ENCODE peak calls at places on chromosome 14, in four cellular contexts. T is lower lobe of right lung, H is pancreas, O is lung. A is an unnamed sample.

GRCh38 chr14:74619672-74620131 is 7.7 kb upstream of the LTBP2 start:
- DNase-seq in H (peak; percentile 28), O (peak; percentile 46), T (peak; percentile 58), A (peak; percentile 83)

GRCh38 chr14:24339284-24340151 is at the start of gene RIPK3:
- DNase-seq in T (peak; percentile 87), H (peak; percentile 64), O (peak; percentile 78), A (peak; percentile 47)

GRCh38 chr14:91325211-91325610 is 80.7 kb upstream of the GPR68 start:
- DNase-seq in O (no peak), T (no peak), H (no peak), A (no peak)

GRCh38 chr14:23307687-23308644 is 1.3 kb downstream of the BCL2L2 start:
- DNase-seq in T (no peak), O (no peak), H (no peak), A (no peak)

GRCh38 chr14:104450811-104451401 is 128.7 kb upstream of the C14orf180 start:
- DNase-seq in O (peak; percentile 15), H (no peak), T (no peak), A (no peak)

GRCh38 chr14:77120771-77121743 is 20.5 kb downstream of the ZDHHC22 start:
- DNase-seq in H (no peak), T (no peak), O (no peak), A (no peak)

GRCh38 chr14:81436296-81437138 is 36.4 kb upstream of the STON2 start:
- DNase-seq in T (peak; percentile 80), H (peak; percentile 77), O (peak; percentile 64), A (peak; percentile 79)

GRCh38 chr14:73452341-73453191 is 5.8 kb downstream of the NUMB start:
- DNase-seq in H (no peak), T (no peak), O (no peak), A (no peak)

GRCh38 chr14:44404599-44405349 is 102.3 kb downstream of the FSCB start:
- DNase-seq in T (no peak), H (no peak), O (no peak), A (no peak)

GRCh38 chr14:89041245-89041585 is 216.8 kb downstream of the TTC8 start:
- DNase-seq in O (peak; percentile 50), H (peak; percentile 43), T (no peak), A (no peak)

GRCh38 chr14:54554401-54554800 is 12.5 kb upstream of the SAMD4A start:
- DNase-seq in T (no peak), H (no peak), O (no peak), A (no peak)

GRCh38 chr14:75522224-75522764 is at the start of gene BATF:
- DNase-seq in T (peak; percentile 60), H (no peak), O (peak; percentile 52), A (no peak)

GRCh38 chr14:21317433-21317832 is 37.5 kb downstream of the RPGRIP1 start:
- DNase-seq in O (no peak), H (no peak), T (no peak), A (no peak)

GRCh38 chr14:95313707-95314106 is 6.0 kb downstream of the CLMN start:
- DNase-seq in O (peak; percentile 73), H (peak; percentile 69), T (peak; percentile 84), A (peak; percentile 60)

GRCh38 chr14:95313246-95313645 is 6.5 kb downstream of the CLMN start:
- DNase-seq in T (no peak), H (no peak), O (no peak), A (no peak)

GRCh38 chr14:95315579-95315978 is 4.1 kb downstream of the CLMN start:
- DNase-seq in H (no peak), O (no peak), T (no peak), A (no peak)

GRCh38 chr14:95315156-95315555 is 4.6 kb downstream of the CLMN start:
- DNase-seq in O (no peak), T (peak; percentile 34), H (no peak), A (no peak)

GRCh38 chr14:95314609-95315008 is 5.1 kb downstream of the CLMN start:
- DNase-seq in T (peak; percentile 49), H (no peak), O (no peak), A (no peak)
- H3K27ac ChIP-seq in T (peak overlapping the region; percentile 70), H (peak overlapping the region; percentile 21), O (no peak overlapping the region), A (peak overlapping the region; percentile 59)

GRCh38 chr14:79016828-79017505 is 846.8 kb downstream of the NRXN3 start:
- DNase-seq in O (no peak), H (no peak), T (no peak), A (no peak)

GRCh38 chr14:79021756-79022155 is 851.6 kb downstream of the NRXN3 start:
- DNase-seq in H (no peak), T (no peak), O (no peak), A (no peak)

GRCh38 chr14:79011920-79012204 is 841.7 kb downstream of the NRXN3 start:
- DNase-seq in O (no peak), H (no peak), T (no peak), A (no peak)

GRCh38 chr14:79018846-79019245 is 848.7 kb downstream of the NRXN3 start:
- DNase-seq in T (no peak), H (no peak), O (no peak), A (no peak)

GRCh38 chr14:79017561-79017960 is 847.4 kb downstream of the NRXN3 start:
- DNase-seq in O (no peak), H (no peak), T (no peak), A (no peak)
- TF ChIP-seq CTCF in O (no peak), H (no peak), T (no peak), A (no peak)

GRCh38 chr14:61607570-61608244 is 87.6 kb upstream of the HIF1A start:
- DNase-seq in T (no peak), H (no peak), O (no peak), A (no peak)

GRCh38 chr14:61602733-61603077 is 92.6 kb upstream of the HIF1A start:
- DNase-seq in O (no peak), H (no peak), T (no peak), A (no peak)

GRCh38 chr14:61601923-61602732 is 93.2 kb upstream of the HIF1A start:
- DNase-seq in H (no peak), T (no peak), O (no peak), A (no peak)

GRCh38 chr14:61599959-61600358 is 95.4 kb upstream of the HIF1A start:
- DNase-seq in H (no peak), O (no peak), T (no peak), A (no peak)

DNA sequence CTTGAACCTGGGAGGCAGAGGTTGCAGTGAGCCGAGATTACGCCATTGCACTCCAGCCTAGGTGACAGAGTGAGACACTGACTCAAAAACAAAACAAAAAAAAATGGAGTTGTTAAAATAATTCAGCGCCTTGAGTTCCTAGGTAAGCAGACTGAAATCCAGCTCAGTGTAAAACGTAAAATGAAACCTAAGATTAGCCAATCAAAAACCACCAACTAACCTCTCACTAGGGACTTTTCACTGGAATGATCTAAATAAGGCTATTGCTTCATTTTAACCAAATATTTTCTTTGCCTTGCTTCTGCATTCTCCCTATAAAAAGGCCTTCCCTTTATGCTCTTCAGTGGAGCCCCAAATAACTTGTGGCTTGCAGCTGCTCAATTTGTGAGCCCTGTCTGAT is 91.6 kb upstream of the HIF1A start:
- DNase-seq in T (no peak), O (no peak), H (no peak), A (no peak)
- H3K4me1 ChIP-seq in T (peaks cover 16% of the 10 kb centered on the region), O (peaks cover 3% of the 10 kb centered on the region), H (peaks cover 9% of the 10 kb centered on the region), A (peaks cover 18% of the 10 kb centered on the region)

GRCh38 chr14:58398495-58398894 is 2.8 kb downstream of the TOMM20L start:
- DNase-seq in H (no peak), O (no peak), T (no peak), A (no peak)

GRCh38 chr14:58390830-58391229 is 4.9 kb upstream of the TOMM20L start:
- DNase-seq in O (no peak), T (no peak), H (no peak), A (no peak)

GRCh38 chr14:58398895-58399294 is 3.2 kb downstream of the TOMM20L start:
- DNase-seq in T (no peak), H (no peak), O (no peak), A (no peak)

GRCh38 chr14:58395565-58395814 is 240 bp upstream of the TOMM20L start:
- DNase-seq in H (no peak), T (no peak), O (no peak), A (no peak)

GRCh38 chr14:58395815-58396626 is at the start of gene TOMM20L:
- DNase-seq in T (peak; percentile 85), O (peak; percentile 71), H (peak; percentile 81), A (peak; percentile 73)
- H3K27ac ChIP-seq in T (peak within 1 kb of the TSS; percentile 88), O (peak within 1 kb of the TSS; percentile 76), H (peak within 1 kb of the TSS; percentile 81), A (peak within 1 kb of the TSS; percentile 82)

GRCh38 chr14:99348816-99349609 is 77.0 kb upstream of the BCL11B start:
- DNase-seq in T (no peak), O (no peak), H (peak; percentile 72), A (no peak)
- TF ChIP-seq CTCF in T (no peak), O (no peak), H (no peak), A (no peak)

A was measured in left ventricle myocardium inferior.